ENCODE peak calls at places on chromosomes 16 and 17, in ten cellular contexts. E is IMR-90, O is suprapubic skin, W is anterior cingulate cortex, K is B cell, H is A172, M is HCT116, C is posterior cingulate gyrus, T is neural crest cell, F is AG09309. A is an unnamed sample.

GRCh38 chr17:8542599-8542998 is 87.9 kb downstream of the MYH10 start:
- DNase-seq in C (no peak), H (no peak), K (no peak), W (no peak), E (no peak), T (no peak), O (no peak), M (no peak), F (no peak), A (no peak)

GRCh38 chr17:71084219-71084618 is 914.9 kb downstream of the KCNJ2 start:
- DNase-seq in C (no peak), T (peak), W (no peak), E (peak), H (peak), K (no peak), O (no peak), F (no peak), M (peak), A (peak)

GRCh38 chr16:89918453-89919347 is at the start of gene MC1R:
- DNase-seq in W (no peak), T (peak), F (no peak), E (peak), M (peak), H (peak), K (no peak), O (peak), C (no peak), A (peak)

GRCh38 chr17:82216301-82217119 is 3.9 kb upstream of the CCDC57 start:
- DNase-seq in T (no peak), M (peak), H (peak), E (peak), F (peak), C (peak), K (peak), O (no peak), W (no peak), A (no peak)

GRCh38 chr16:67389911-67390815 is 3.1 kb downstream of the TPPP3 start:
- DNase-seq in O (peak), T (no peak), F (no peak), M (no peak), H (no peak), C (no peak), E (no peak), K (no peak), W (peak), A (no peak)

GRCh38 chr16:56637814-56638750 is at the start of gene MT1A:
- DNase-seq in W (peak), E (peak), K (no peak), M (no peak), T (no peak), F (no peak), H (no peak), C (no peak), O (peak), A (peak)

GRCh38 chr17:39306509-39307212 is 80.9 kb upstream of the STAC2 start:
- DNase-seq in K (no peak), E (peak), H (peak), W (no peak), O (no peak), F (no peak), M (no peak), T (no peak), C (no peak), A (no peak)

GRCh38 chr16:12147681-12148479 is 171.3 kb downstream of the SNX29 start:
- DNase-seq in F (no peak), M (no peak), K (peak), C (no peak), W (no peak), T (no peak), E (no peak), H (no peak), O (no peak), A (no peak)

GRCh38 chr17:60435244-60436170 is 13.2 kb downstream of the CHCT1 start:
- DNase-seq in W (peak), O (no peak), H (peak), K (peak), M (peak), C (peak), F (peak), T (peak), E (peak), A (peak)

GRCh38 chr16:27642753-27643152 is 92.8 kb downstream of the KATNIP start:
- DNase-seq in W (no peak), M (peak), K (no peak), H (peak), C (peak), E (peak), F (no peak), T (no peak), O (no peak), A (no peak)

GRCh38 chr16:69169607-69170352 is 17.2 kb upstream of the SNTB2 start:
- DNase-seq in K (no peak), E (no peak), H (no peak), W (no peak), F (no peak), T (no peak), O (no peak), M (no peak), C (no peak), A (no peak)

GRCh38 chr17:78862073-78863023 is 21.7 kb upstream of the USP36 start:
- DNase-seq in W (no peak), C (no peak), T (no peak), M (peak), K (no peak), E (peak), O (peak), F (peak), H (peak), A (no peak)

GRCh38 chr17:28384281-28385036 is 13.0 kb downstream of the SARM1 start:
- DNase-seq in K (peak), H (no peak), M (no peak), C (peak), T (no peak), W (no peak), F (no peak), O (peak), E (no peak), A (peak)

GRCh38 chr17:78472035-78472905 is 93.8 kb downstream of the PGS1 start:
- DNase-seq in M (no peak), W (no peak), K (no peak), T (no peak), C (no peak), F (no peak), H (no peak), O (no peak), E (no peak), A (no peak)

GRCh38 chr16:3640632-3641501 is 13.6 kb upstream of the DNASE1 start:
- DNase-seq in K (no peak), C (no peak), O (peak), H (no peak), E (no peak), W (no peak), M (no peak), T (no peak), F (no peak), A (no peak)

GRCh38 chr17:70776446-70776845 is 607.1 kb downstream of the KCNJ2 start:
- DNase-seq in O (no peak), W (no peak), C (no peak), F (no peak), M (no peak), H (no peak), K (no peak), E (no peak), T (no peak), A (no peak)

GRCh38 chr17:77036841-77037381 is 103.9 kb upstream of the SEC14L1 start:
- DNase-seq in E (no peak), K (no peak), O (no peak), T (no peak), F (no peak), W (peak), M (no peak), C (peak), H (peak), A (peak)